ENCODE peak calls at places on chromosomes 3 and 15, in ten cellular contexts. V is lung, R is K562, F is IMR-90, T is psoas muscle, Q is esophagus squamous epithelium, I is right atrium auricular region, H is heart left ventricle, N is sigmoid colon, E is HCT116. A is an unnamed sample.

GRCh38 chr3:95894820-95895219 is 919.6 kb upstream of the EPHA6 start:
- DNase-seq in I (no peak), H (no peak), E (no peak), T (no peak), V (no peak), R (no peak), Q (no peak), N (no peak), F (no peak), A (no peak)

GRCh38 chr3:149443545-149443912 is 31.0 kb upstream of the TM4SF4 start:
- DNase-seq in I (no peak), R (no peak), F (no peak), H (no peak), E (no peak), N (no peak), V (no peak), Q (no peak), T (no peak), A (no peak)

GRCh38 chr3:10357592-10358308 is 36.8 kb upstream of the SEC13 start:
- DNase-seq in I (no peak), N (no peak), T (no peak), R (no peak), V (no peak), H (no peak), E (no peak), Q (no peak), F (peak; percentile 95), A (no peak)

GRCh38 chr3:10287936-10288574 is 4.7 kb downstream of the GHRL start:
- DNase-seq in R (no peak), N (no peak), I (no peak), T (no peak), V (no peak), F (no peak), E (no peak), Q (no peak), H (no peak), A (no peak)

GRCh38 chr3:14988988-14989394 is 41.6 kb downstream of the NR2C2 start:
- DNase-seq in N (no peak), F (no peak), Q (no peak), H (no peak), E (peak; percentile 22), V (no peak), R (peak; percentile 44), I (no peak), T (no peak), A (no peak)

GRCh38 chr3:62266668-62267283 is 106.6 kb downstream of the FEZF2 start:
- DNase-seq in R (no peak), N (no peak), T (no peak), H (no peak), I (no peak), F (no peak), Q (no peak), E (no peak), V (no peak), A (no peak)

GRCh38 chr3:46090161-46090591 is 62.9 kb upstream of the XCR1 start:
- DNase-seq in F (no peak), H (no peak), V (no peak), N (no peak), E (no peak), R (no peak), Q (no peak), I (no peak), T (no peak), A (no peak)

GRCh38 chr3:81465510-81465909 is 295.9 kb downstream of the GBE1 start:
- DNase-seq in E (no peak), N (no peak), F (no peak), T (no peak), Q (no peak), I (no peak), H (no peak), R (no peak), V (no peak), A (no peak)

GRCh38 chr15:100515758-100516157 is 13.0 kb downstream of the CERS3 start:
- DNase-seq in E (no peak), T (peak; percentile 22), Q (no peak), N (no peak), I (no peak), H (no peak), R (no peak), V (no peak), F (no peak), A (no peak)

GRCh38 chr3:27943106-27943505 is 221.0 kb upstream of the EOMES start:
- DNase-seq in E (peak; percentile 29), T (no peak), N (no peak), V (no peak), H (no peak), F (no peak), R (no peak), I (no peak), Q (no peak), A (no peak)

GRCh38 chr3:106913111-106913698 is 464.0 kb upstream of the CCDC54 start:
- DNase-seq in T (no peak), N (no peak), R (no peak), F (peak; percentile 12), V (no peak), Q (no peak), E (no peak), I (no peak), H (no peak), A (no peak)

GRCh38 chr3:119557874-119558264 is 1.5 kb downstream of the CD80 start:
- DNase-seq in F (no peak), E (no peak), H (no peak), Q (no peak), N (no peak), T (no peak), I (no peak), R (peak; percentile 75), V (no peak), A (no peak)

DNA sequence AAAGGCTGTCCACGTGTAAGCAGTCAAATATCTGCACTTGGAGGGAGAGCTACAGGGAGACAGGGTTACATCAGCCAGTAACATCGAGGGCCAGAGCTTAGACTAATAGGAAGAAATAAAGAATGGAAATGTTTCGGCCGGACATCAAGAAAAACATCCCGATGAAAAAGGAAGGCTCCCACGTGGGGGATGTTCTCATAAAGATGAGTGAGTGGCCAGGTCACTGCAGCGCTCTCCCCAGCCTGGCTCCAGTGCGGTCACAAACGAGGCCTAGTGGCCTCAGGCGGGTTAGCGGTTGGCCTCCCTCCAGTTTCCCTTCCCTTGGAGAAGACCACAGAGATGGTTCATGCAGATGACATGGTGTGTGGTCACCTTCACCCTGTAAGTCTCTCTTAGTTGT is 56.1 kb upstream of the WNT5A start:
- DNase-seq in H (no peak), R (no peak), I (no peak), V (no peak), F (no peak), T (no peak), E (no peak), N (no peak), Q (no peak), A (no peak)
- TF ChIP-seq CTCF in H (no peak), R (no peak), I (no peak), V (no peak), F (no peak), T (no peak), E (no peak), N (no peak), Q (no peak), A (no peak)

GRCh38 chr3:125061646-125062045 is 5.8 kb upstream of the HEG1 start:
- DNase-seq in H (no peak), Q (no peak), N (no peak), T (no peak), V (no peak), R (no peak), E (no peak), I (no peak), F (no peak), A (no peak)
- H3K27ac ChIP-seq in H (peak overlapping the region; percentile 78), Q (peak overlapping the region; percentile 68), N (peak overlapping the region; percentile 80), T (peak overlapping the region; percentile 78), V (peak overlapping the region; percentile 85), R (no peak overlapping the region), E (no peak overlapping the region), I (peak overlapping the region; percentile 89), F (peak overlapping the region; percentile 84), A (no peak overlapping the region)

DNA sequence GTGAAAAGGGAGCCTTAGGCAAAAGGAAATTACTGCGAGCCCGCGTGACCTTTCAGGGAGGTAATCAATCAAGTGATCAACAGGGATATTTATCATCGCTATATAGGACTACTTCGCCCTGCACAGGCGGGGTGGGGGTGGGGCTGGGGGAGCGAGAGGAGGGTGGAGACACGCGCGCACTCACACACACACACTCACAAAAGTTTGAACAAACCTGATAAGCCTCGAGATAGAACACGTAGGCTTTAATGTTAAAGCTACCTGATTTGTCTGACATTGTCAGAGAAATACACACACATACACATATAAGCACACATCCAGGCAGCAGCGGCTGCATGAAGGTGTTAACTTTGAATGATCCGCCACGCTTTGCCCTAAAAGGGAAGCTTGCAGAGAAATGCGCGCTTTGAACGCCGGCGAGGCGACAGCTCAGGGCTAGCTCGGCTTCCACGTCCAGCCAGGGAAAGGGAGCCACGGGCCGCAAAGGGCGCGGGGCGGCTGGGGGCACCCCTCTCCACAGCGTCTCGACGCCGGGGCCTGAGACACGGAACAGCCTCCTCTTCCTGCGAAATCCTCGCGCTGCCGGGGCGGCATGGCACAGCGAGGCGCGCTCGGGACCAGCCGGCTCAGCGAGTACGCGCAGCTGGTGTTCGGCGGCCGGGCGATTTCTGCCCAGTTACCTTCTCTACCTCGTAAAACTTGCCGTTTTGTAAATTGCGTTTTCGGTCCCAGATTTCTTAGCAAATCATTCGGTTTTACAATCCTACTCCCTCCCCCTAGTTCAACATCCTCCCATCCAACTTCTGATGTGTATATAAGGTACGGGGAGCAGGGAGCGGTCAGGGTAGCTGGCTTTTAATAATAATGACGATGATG is 4.8 kb upstream of the MECOM start:
- DNase-seq in E (no peak), R (no peak), T (peak; percentile 14), Q (no peak), H (peak; percentile 37), I (no peak), V (no peak), F (peak; percentile 18), N (no peak), A (no peak)
- H3K27me3 ChIP-seq in E (peaks cover 44% of the 10 kb centered on the region), R (peaks cover 41% of the 10 kb centered on the region), T (peaks cover 99% of the 10 kb centered on the region), Q (no peaks in the 10 kb centered on the region), H (peaks cover 24% of the 10 kb centered on the region), I (peaks cover 20% of the 10 kb centered on the region), V (no peaks in the 10 kb centered on the region), F (peaks cover 45% of the 10 kb centered on the region), N (peaks cover 98% of the 10 kb centered on the region), A (peaks cover 96% of the 10 kb centered on the region)

GRCh38 chr15:36950371-36950770 is 150.0 kb downstream of the MEIS2 start:
- DNase-seq in Q (no peak), E (no peak), I (no peak), H (no peak), V (no peak), R (no peak), T (no peak), F (no peak), N (no peak), A (no peak)

GRCh38 chr15:36948982-36949381 is 151.4 kb downstream of the MEIS2 start:
- DNase-seq in R (no peak), I (no peak), E (no peak), N (no peak), Q (no peak), F (no peak), V (no peak), H (no peak), T (no peak), A (no peak)

GRCh38 chr15:36951747-36952247 is 148.6 kb downstream of the MEIS2 start:
- DNase-seq in Q (no peak), V (no peak), E (no peak), I (no peak), R (peak; percentile 76), H (no peak), F (peak; percentile 84), T (peak; percentile 12), N (no peak), A (no peak)

GRCh38 chr15:36954486-36954885 is 145.9 kb downstream of the MEIS2 start:
- DNase-seq in T (no peak), E (no peak), N (no peak), I (no peak), F (peak; percentile 62), Q (no peak), H (no peak), V (no peak), R (no peak), A (no peak)

GRCh38 chr15:36953346-36953745 is 147.0 kb downstream of the MEIS2 start:
- DNase-seq in Q (no peak), T (no peak), N (no peak), V (no peak), R (no peak), I (no peak), F (peak; percentile 56), E (no peak), H (no peak), A (no peak)
- TF ChIP-seq CTCF in Q (no peak), T (no peak), N (no peak), V (no peak), R (no peak), I (no peak), F (no peak), E (no peak), H (no peak), A (no peak)